ENCODE peak calls at places on chromosome 14, in ten cellular contexts. One of them, this sample, is unnamed.

GRCh38 chr14:100292776-100293461 is 13.3 kb downstream of the SLC25A29 start:
- DNase-seq in neuronal stem cell: no peak
- DNase-seq in CD8-positive, alpha-beta memory T cell: no peak
- DNase-seq in RWPE2: no peak
- DNase-seq in Karpas-422: no peak
- DNase-seq in A549: no peak
- DNase-seq in Peyer's patch: peak
- DNase-seq in tibial artery: peak
- DNase-seq in kidney: peak
- DNase-seq in psoas muscle: peak
- DNase-seq in this sample: no peak

GRCh38 chr14:37081220-37081619 is 91.2 kb downstream of the SLC25A21 start:
- DNase-seq in neuronal stem cell: no peak
- DNase-seq in CD8-positive, alpha-beta memory T cell: no peak
- DNase-seq in RWPE2: peak
- DNase-seq in Karpas-422: no peak
- DNase-seq in A549: peak
- DNase-seq in Peyer's patch: no peak
- DNase-seq in tibial artery: no peak
- DNase-seq in kidney: no peak
- DNase-seq in psoas muscle: no peak
- DNase-seq in this sample: peak

GRCh38 chr14:64758711-64759554 is 54.7 kb downstream of the PLEKHG3 start:
- DNase-seq in neuronal stem cell: no peak
- DNase-seq in CD8-positive, alpha-beta memory T cell: no peak
- DNase-seq in RWPE2: peak
- DNase-seq in Karpas-422: no peak
- DNase-seq in A549: peak
- DNase-seq in Peyer's patch: no peak
- DNase-seq in tibial artery: no peak
- DNase-seq in kidney: peak
- DNase-seq in psoas muscle: peak
- DNase-seq in this sample: peak

GRCh38 chr14:40213701-40214100 is 781.5 kb upstream of the FBXO33 start:
- DNase-seq in neuronal stem cell: no peak
- DNase-seq in CD8-positive, alpha-beta memory T cell: no peak
- DNase-seq in RWPE2: no peak
- DNase-seq in Karpas-422: no peak
- DNase-seq in A549: no peak
- DNase-seq in Peyer's patch: no peak
- DNase-seq in tibial artery: no peak
- DNase-seq in kidney: no peak
- DNase-seq in psoas muscle: no peak
- DNase-seq in this sample: no peak

GRCh38 chr14:57390806-57391562 is 598 bp downstream of the NAA30 start:
- DNase-seq in neuronal stem cell: peak
- DNase-seq in CD8-positive, alpha-beta memory T cell: peak
- DNase-seq in RWPE2: peak
- DNase-seq in Karpas-422: peak
- DNase-seq in A549: peak
- DNase-seq in Peyer's patch: peak
- DNase-seq in tibial artery: peak
- DNase-seq in kidney: peak
- DNase-seq in psoas muscle: peak
- DNase-seq in this sample: no peak

GRCh38 chr14:35289623-35290022 is 2.6 kb upstream of the PSMA6 start:
- DNase-seq in neuronal stem cell: no peak
- DNase-seq in CD8-positive, alpha-beta memory T cell: no peak
- DNase-seq in RWPE2: no peak
- DNase-seq in Karpas-422: no peak
- DNase-seq in A549: no peak
- DNase-seq in Peyer's patch: no peak
- DNase-seq in tibial artery: no peak
- DNase-seq in kidney: no peak
- DNase-seq in psoas muscle: no peak
- DNase-seq in this sample: no peak

GRCh38 chr14:21236948-21237797 is 32.1 kb downstream of the HNRNPC start:
- DNase-seq in neuronal stem cell: no peak
- DNase-seq in CD8-positive, alpha-beta memory T cell: no peak
- DNase-seq in RWPE2: no peak
- DNase-seq in Karpas-422: no peak
- DNase-seq in A549: no peak
- DNase-seq in Peyer's patch: no peak
- DNase-seq in tibial artery: no peak
- DNase-seq in kidney: no peak
- DNase-seq in psoas muscle: no peak
- DNase-seq in this sample: no peak

GRCh38 chr14:54866588-54866987 is 36.0 kb downstream of the GCH1 start:
- DNase-seq in neuronal stem cell: no peak
- DNase-seq in CD8-positive, alpha-beta memory T cell: no peak
- DNase-seq in RWPE2: no peak
- DNase-seq in Karpas-422: no peak
- DNase-seq in A549: no peak
- DNase-seq in Peyer's patch: no peak
- DNase-seq in tibial artery: no peak
- DNase-seq in kidney: no peak
- DNase-seq in psoas muscle: no peak
- DNase-seq in this sample: no peak

GRCh38 chr14:36822671-36823070 is 161.0 kb downstream of the PAX9 start:
- DNase-seq in neuronal stem cell: no peak
- DNase-seq in CD8-positive, alpha-beta memory T cell: no peak
- DNase-seq in RWPE2: no peak
- DNase-seq in Karpas-422: no peak
- DNase-seq in A549: no peak
- DNase-seq in Peyer's patch: no peak
- DNase-seq in tibial artery: no peak
- DNase-seq in kidney: no peak
- DNase-seq in psoas muscle: no peak
- DNase-seq in this sample: no peak

GRCh38 chr14:29191092-29191491 is 424.5 kb downstream of the FOXG1 start:
- DNase-seq in neuronal stem cell: no peak
- DNase-seq in CD8-positive, alpha-beta memory T cell: no peak
- DNase-seq in RWPE2: no peak
- DNase-seq in Karpas-422: no peak
- DNase-seq in A549: no peak
- DNase-seq in Peyer's patch: no peak
- DNase-seq in tibial artery: no peak
- DNase-seq in kidney: no peak
- DNase-seq in psoas muscle: no peak
- DNase-seq in this sample: no peak

GRCh38 chr14:30267141-30267540 is 291.8 kb upstream of the G2E3 start:
- DNase-seq in neuronal stem cell: no peak
- DNase-seq in CD8-positive, alpha-beta memory T cell: no peak
- DNase-seq in RWPE2: no peak
- DNase-seq in Karpas-422: no peak
- DNase-seq in A549: no peak
- DNase-seq in Peyer's patch: no peak
- DNase-seq in tibial artery: no peak
- DNase-seq in kidney: no peak
- DNase-seq in psoas muscle: no peak
- DNase-seq in this sample: no peak

GRCh38 chr14:54564071-54564798 is 2.7 kb upstream of the SAMD4A start:
- DNase-seq in neuronal stem cell: peak
- DNase-seq in CD8-positive, alpha-beta memory T cell: no peak
- DNase-seq in RWPE2: no peak
- DNase-seq in Karpas-422: peak
- DNase-seq in A549: peak
- DNase-seq in Peyer's patch: no peak
- DNase-seq in tibial artery: no peak
- DNase-seq in kidney: no peak
- DNase-seq in psoas muscle: no peak
- DNase-seq in this sample: no peak

GRCh38 chr14:20219033-20219432 is 4.5 kb upstream of the OR11H6 start:
- DNase-seq in neuronal stem cell: no peak
- DNase-seq in CD8-positive, alpha-beta memory T cell: no peak
- DNase-seq in RWPE2: no peak
- DNase-seq in Karpas-422: no peak
- DNase-seq in A549: peak
- DNase-seq in Peyer's patch: no peak
- DNase-seq in tibial artery: no peak
- DNase-seq in kidney: no peak
- DNase-seq in psoas muscle: no peak
- DNase-seq in this sample: no peak

GRCh38 chr14:66371776-66372175 is 114.4 kb upstream of the CCDC196 start:
- DNase-seq in neuronal stem cell: no peak
- DNase-seq in CD8-positive, alpha-beta memory T cell: no peak
- DNase-seq in RWPE2: no peak
- DNase-seq in Karpas-422: no peak
- DNase-seq in A549: no peak
- DNase-seq in Peyer's patch: no peak
- DNase-seq in tibial artery: no peak
- DNase-seq in kidney: no peak
- DNase-seq in psoas muscle: no peak
- DNase-seq in this sample: no peak

GRCh38 chr14:66365388-66365787 is 120.8 kb upstream of the CCDC196 start:
- DNase-seq in neuronal stem cell: no peak
- DNase-seq in CD8-positive, alpha-beta memory T cell: no peak
- DNase-seq in RWPE2: no peak
- DNase-seq in Karpas-422: no peak
- DNase-seq in A549: no peak
- DNase-seq in Peyer's patch: no peak
- DNase-seq in tibial artery: no peak
- DNase-seq in kidney: no peak
- DNase-seq in psoas muscle: no peak
- DNase-seq in this sample: no peak

GRCh38 chr14:66369157-66369706 is 116.9 kb upstream of the CCDC196 start:
- DNase-seq in neuronal stem cell: no peak
- DNase-seq in CD8-positive, alpha-beta memory T cell: no peak
- DNase-seq in RWPE2: no peak
- DNase-seq in Karpas-422: no peak
- DNase-seq in A549: no peak
- DNase-seq in Peyer's patch: no peak
- DNase-seq in tibial artery: no peak
- DNase-seq in kidney: no peak
- DNase-seq in psoas muscle: no peak
- DNase-seq in this sample: no peak
- H3K27ac ChIP-seq in neuronal stem cell: no peak
- H3K27ac ChIP-seq in CD8-positive, alpha-beta memory T cell: no peak
- H3K27ac ChIP-seq in RWPE2: no peak
- H3K27ac ChIP-seq in Karpas-422: no peak
- H3K27ac ChIP-seq in A549: no peak
- H3K27ac ChIP-seq in Peyer's patch: no peak
- H3K27ac ChIP-seq in tibial artery: no peak
- H3K27ac ChIP-seq in kidney: no peak
- H3K27ac ChIP-seq in psoas muscle: no peak
- H3K27ac ChIP-seq in this sample: no peak

GRCh38 chr14:72060917-72061316 is 128.7 kb downstream of the RGS6 start:
- DNase-seq in neuronal stem cell: no peak
- DNase-seq in CD8-positive, alpha-beta memory T cell: no peak
- DNase-seq in RWPE2: no peak
- DNase-seq in Karpas-422: no peak
- DNase-seq in A549: no peak
- DNase-seq in Peyer's patch: no peak
- DNase-seq in tibial artery: no peak
- DNase-seq in kidney: no peak
- DNase-seq in psoas muscle: no peak
- DNase-seq in this sample: no peak

GRCh38 chr14:72063761-72064282 is 131.6 kb downstream of the RGS6 start:
- DNase-seq in neuronal stem cell: no peak
- DNase-seq in CD8-positive, alpha-beta memory T cell: no peak
- DNase-seq in RWPE2: no peak
- DNase-seq in Karpas-422: no peak
- DNase-seq in A549: no peak
- DNase-seq in Peyer's patch: no peak
- DNase-seq in tibial artery: no peak
- DNase-seq in kidney: no peak
- DNase-seq in psoas muscle: no peak
- DNase-seq in this sample: no peak

GRCh38 chr14:72060460-72060859 is 128.2 kb downstream of the RGS6 start:
- DNase-seq in neuronal stem cell: no peak
- DNase-seq in CD8-positive, alpha-beta memory T cell: no peak
- DNase-seq in RWPE2: no peak
- DNase-seq in Karpas-422: no peak
- DNase-seq in A549: no peak
- DNase-seq in Peyer's patch: no peak
- DNase-seq in tibial artery: no peak
- DNase-seq in kidney: no peak
- DNase-seq in psoas muscle: no peak
- DNase-seq in this sample: no peak

GRCh38 chr14:72061718-72062117 is 129.5 kb downstream of the RGS6 start:
- DNase-seq in neuronal stem cell: no peak
- DNase-seq in CD8-positive, alpha-beta memory T cell: no peak
- DNase-seq in RWPE2: no peak
- DNase-seq in Karpas-422: no peak
- DNase-seq in A549: no peak
- DNase-seq in Peyer's patch: no peak
- DNase-seq in tibial artery: no peak
- DNase-seq in kidney: no peak
- DNase-seq in psoas muscle: no peak
- DNase-seq in this sample: no peak

DNA sequence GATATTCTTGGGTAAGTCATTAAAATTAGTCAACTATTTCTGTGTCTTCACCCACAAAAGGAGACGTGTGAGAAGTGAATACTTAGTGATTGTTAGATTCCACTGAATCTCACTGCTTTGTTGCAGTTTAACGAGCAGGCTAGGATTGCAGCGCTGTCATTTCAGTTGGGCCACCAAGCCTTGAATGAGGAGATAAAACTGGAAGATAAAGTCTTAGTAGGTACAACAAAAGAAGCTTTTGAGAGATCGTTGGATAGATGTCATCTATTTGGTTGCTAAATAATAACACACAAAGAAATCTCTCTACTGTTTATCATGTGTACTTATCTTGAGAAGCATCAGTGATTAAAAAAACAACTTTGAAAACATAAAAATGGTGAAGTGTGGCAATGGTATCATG is 132.3 kb downstream of the RGS6 start:
- DNase-seq in neuronal stem cell: no peak
- DNase-seq in CD8-positive, alpha-beta memory T cell: no peak
- DNase-seq in RWPE2: no peak
- DNase-seq in Karpas-422: no peak
- DNase-seq in A549: no peak
- DNase-seq in Peyer's patch: no peak
- DNase-seq in tibial artery: no peak
- DNase-seq in kidney: no peak
- DNase-seq in psoas muscle: no peak
- DNase-seq in this sample: no peak
- H3K27ac ChIP-seq in neuronal stem cell: no peak
- H3K27ac ChIP-seq in CD8-positive, alpha-beta memory T cell: no peak
- H3K27ac ChIP-seq in RWPE2: no peak
- H3K27ac ChIP-seq in Karpas-422: no peak
- H3K27ac ChIP-seq in A549: no peak
- H3K27ac ChIP-seq in Peyer's patch: no peak
- H3K27ac ChIP-seq in tibial artery: no peak
- H3K27ac ChIP-seq in kidney: no peak
- H3K27ac ChIP-seq in psoas muscle: no peak
- H3K27ac ChIP-seq in this sample: no peak

GRCh38 chr14:74563621-74564159 is 48.3 kb downstream of the LTBP2 start:
- DNase-seq in neuronal stem cell: no peak
- DNase-seq in CD8-positive, alpha-beta memory T cell: no peak
- DNase-seq in RWPE2: no peak
- DNase-seq in Karpas-422: no peak
- DNase-seq in A549: no peak
- DNase-seq in Peyer's patch: no peak
- DNase-seq in tibial artery: no peak
- DNase-seq in kidney: no peak
- DNase-seq in psoas muscle: no peak
- DNase-seq in this sample: no peak
- H3K27ac ChIP-seq in neuronal stem cell: no peak
- H3K27ac ChIP-seq in CD8-positive, alpha-beta memory T cell: no peak
- H3K27ac ChIP-seq in RWPE2: peak
- H3K27ac ChIP-seq in Karpas-422: no peak
- H3K27ac ChIP-seq in A549: peak
- H3K27ac ChIP-seq in Peyer's patch: no peak
- H3K27ac ChIP-seq in tibial artery: peak
- H3K27ac ChIP-seq in kidney: no peak
- H3K27ac ChIP-seq in psoas muscle: no peak
- H3K27ac ChIP-seq in this sample: peak

GRCh38 chr14:94343238-94343637 is 20.1 kb upstream of the SERPINA6 start:
- DNase-seq in neuronal stem cell: no peak
- DNase-seq in CD8-positive, alpha-beta memory T cell: no peak
- DNase-seq in RWPE2: no peak
- DNase-seq in Karpas-422: no peak
- DNase-seq in A549: no peak
- DNase-seq in Peyer's patch: no peak
- DNase-seq in tibial artery: no peak
- DNase-seq in kidney: no peak
- DNase-seq in psoas muscle: no peak
- DNase-seq in this sample: no peak
- H3K27ac ChIP-seq in neuronal stem cell: no peak
- H3K27ac ChIP-seq in CD8-positive, alpha-beta memory T cell: no peak
- H3K27ac ChIP-seq in RWPE2: peak
- H3K27ac ChIP-seq in Karpas-422: no peak
- H3K27ac ChIP-seq in A549: no peak
- H3K27ac ChIP-seq in Peyer's patch: no peak
- H3K27ac ChIP-seq in tibial artery: no peak
- H3K27ac ChIP-seq in kidney: no peak
- H3K27ac ChIP-seq in psoas muscle: no peak
- H3K27ac ChIP-seq in this sample: no peak

This sample was measured in epithelial cell of prostate.